ENCODE peak calls at places on chromosomes 13 and 19, in five cellular contexts. Q is GM23248, V is hepatocyte, W is endothelial cell of umbilical vein, S is MM.1S. A is an unnamed sample.

GRCh38 chr19:52592301-52592700 is 22.2 kb downstream of the ZNF701 start:
- DNase-seq in W (no peak), V (no peak), Q (peak), S (no peak), A (no peak)

GRCh38 chr13:29513002-29513980 is 82.2 kb downstream of the SLC7A1 start:
- DNase-seq in S (no peak), Q (peak), V (no peak), W (peak), A (no peak)

GRCh38 chr13:20161951-20162300 is 1.1 kb upstream of the GJA3 start:
- DNase-seq in Q (no peak), S (no peak), V (no peak), W (no peak), A (no peak)

GRCh38 chr13:78137404-78138142 is 218.9 kb upstream of the EDNRB start:
- DNase-seq in V (peak), W (peak), Q (peak), S (peak), A (peak)

GRCh38 chr19:46975918-46976782 is 43.5 kb upstream of the NPAS1 start:
- DNase-seq in S (no peak), Q (peak), V (peak), W (peak), A (peak)

GRCh38 chr19:18603255-18603957 is 3.2 kb downstream of the CRLF1 start:
- DNase-seq in W (no peak), S (no peak), Q (peak), V (no peak), A (peak)

GRCh38 chr19:16581145-16581970 is 9.1 kb upstream of the SLC35E1 start:
- DNase-seq in V (no peak), Q (peak), S (no peak), W (no peak), A (no peak)

GRCh38 chr13:48542581-48543341 is 9.9 kb upstream of the RCBTB2 start:
- DNase-seq in V (peak), S (no peak), W (peak), Q (peak), A (peak)

GRCh38 chr13:90293793-90294361 is 1053.6 kb upstream of the MIR17HG start:
- DNase-seq in W (no peak), Q (peak), S (no peak), V (no peak), A (no peak)

GRCh38 chr19:53908106-53908932 is 759 bp upstream of the CACNG7 start:
- DNase-seq in Q (peak), S (no peak), W (peak), V (peak), A (peak)

GRCh38 chr19:18364826-18365528 is 21.0 kb upstream of the GDF15 start:
- DNase-seq in W (peak), S (no peak), Q (peak), V (peak), A (peak)

GRCh38 chr13:92775631-92776030 is 451.0 kb upstream of the GPC6 start:
- DNase-seq in Q (no peak), V (no peak), S (no peak), W (no peak), A (no peak)

GRCh38 chr13:33388254-33388998 is 102.9 kb upstream of the STARD13 start:
- DNase-seq in S (no peak), Q (peak), W (no peak), V (peak), A (no peak)

GRCh38 chr13:49641810-49642291 is 13.5 kb downstream of the ARL11 start:
- DNase-seq in S (no peak), V (peak), W (no peak), Q (peak), A (no peak)

GRCh38 chr19:13506550-13506878 is 235 bp upstream of the CACNA1A start:
- DNase-seq in W (no peak), V (no peak), Q (peak), S (no peak), A (peak)

GRCh38 chr19:13503570-13504235 is 2.6 kb downstream of the CACNA1A start:
- DNase-seq in S (no peak), V (no peak), Q (no peak), W (no peak), A (no peak)

GRCh38 chr19:13505164-13505695 is 1.0 kb downstream of the CACNA1A start:
- DNase-seq in W (no peak), S (no peak), V (no peak), Q (no peak), A (no peak)

GRCh38 chr19:13507053-13507611 is 853 bp upstream of the CACNA1A start:
- DNase-seq in S (no peak), V (no peak), Q (peak), W (no peak), A (peak)

DNA sequence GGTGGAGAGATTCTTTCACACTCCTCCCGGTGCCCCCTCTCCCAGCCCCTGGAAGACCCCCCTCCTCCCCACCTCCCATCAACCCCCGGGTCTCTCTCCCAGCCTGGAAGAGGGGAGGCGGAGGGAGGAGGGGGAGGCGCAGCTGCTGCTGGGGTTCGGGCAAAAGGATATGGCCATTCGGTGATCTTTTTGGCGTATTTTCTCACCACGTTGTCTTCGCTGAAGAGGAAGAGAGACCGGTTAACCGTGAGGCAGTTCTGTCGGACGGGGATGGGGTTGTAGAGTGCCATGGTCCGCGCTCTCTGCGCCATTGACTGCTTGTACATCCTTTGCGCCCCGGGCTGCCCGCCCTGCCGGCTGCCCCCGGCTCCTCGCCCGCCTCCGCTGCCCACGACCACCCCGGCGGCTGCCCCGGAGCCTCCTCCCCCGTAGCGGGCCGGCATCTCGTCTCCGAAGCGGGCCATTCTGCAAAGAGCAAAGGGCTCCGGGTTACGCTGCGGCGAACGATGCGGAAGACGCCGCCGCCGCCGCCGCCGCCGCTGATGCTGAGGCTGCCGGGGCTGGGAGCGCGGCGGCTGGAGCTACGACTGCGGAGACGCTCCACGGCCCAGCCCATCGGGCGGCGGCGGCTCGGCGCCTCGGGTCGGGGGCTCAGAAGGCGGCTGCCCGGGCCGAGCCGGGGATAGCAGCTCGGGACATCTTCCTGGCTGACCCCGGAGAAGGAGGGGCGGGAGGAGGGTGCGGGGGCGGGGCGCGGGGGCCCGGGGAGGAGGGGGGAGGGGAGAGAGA is at the start of gene CACNA1A:
- DNase-seq in V (peak), Q (peak), S (no peak), W (no peak), A (peak)
- TF ChIP-seq EZH2 in V (peak), Q (no peak), S (no peak), W (peak), A (no peak)

DNA sequence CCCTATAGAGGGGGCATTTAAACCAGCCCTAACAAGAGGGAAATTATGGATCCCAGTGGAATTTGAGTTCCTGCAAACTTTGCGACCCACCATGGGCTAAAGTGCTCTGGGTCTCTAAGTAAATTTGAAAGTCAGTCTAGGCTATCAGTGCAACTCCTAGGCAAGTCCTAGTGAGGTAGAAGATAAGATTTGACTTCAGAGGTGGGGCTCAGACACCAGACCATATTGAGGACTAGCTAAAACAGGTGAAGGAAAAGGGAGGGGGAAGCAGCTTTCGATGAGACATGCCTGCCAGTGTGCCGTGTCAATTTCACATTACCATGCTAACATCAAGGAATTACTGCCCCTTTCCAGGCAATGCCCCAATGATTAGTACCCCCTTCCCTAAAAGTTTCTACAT is 38.4 kb downstream of the CD320 start:
- DNase-seq in Q (no peak), S (no peak), V (no peak), W (no peak), A (no peak)
- H3K4me3 ChIP-seq in Q (no peak), S (peak), V (no peak), W (no peak), A (no peak)

GRCh38 chr19:7872306-7873204 is 1.6 kb downstream of the PRR36 start:
- DNase-seq in V (peak), W (no peak), S (no peak), Q (no peak), A (no peak)
- TF ChIP-seq EZH2 in V (no peak), W (no peak), S (no peak), Q (no peak), A (no peak)

DNA sequence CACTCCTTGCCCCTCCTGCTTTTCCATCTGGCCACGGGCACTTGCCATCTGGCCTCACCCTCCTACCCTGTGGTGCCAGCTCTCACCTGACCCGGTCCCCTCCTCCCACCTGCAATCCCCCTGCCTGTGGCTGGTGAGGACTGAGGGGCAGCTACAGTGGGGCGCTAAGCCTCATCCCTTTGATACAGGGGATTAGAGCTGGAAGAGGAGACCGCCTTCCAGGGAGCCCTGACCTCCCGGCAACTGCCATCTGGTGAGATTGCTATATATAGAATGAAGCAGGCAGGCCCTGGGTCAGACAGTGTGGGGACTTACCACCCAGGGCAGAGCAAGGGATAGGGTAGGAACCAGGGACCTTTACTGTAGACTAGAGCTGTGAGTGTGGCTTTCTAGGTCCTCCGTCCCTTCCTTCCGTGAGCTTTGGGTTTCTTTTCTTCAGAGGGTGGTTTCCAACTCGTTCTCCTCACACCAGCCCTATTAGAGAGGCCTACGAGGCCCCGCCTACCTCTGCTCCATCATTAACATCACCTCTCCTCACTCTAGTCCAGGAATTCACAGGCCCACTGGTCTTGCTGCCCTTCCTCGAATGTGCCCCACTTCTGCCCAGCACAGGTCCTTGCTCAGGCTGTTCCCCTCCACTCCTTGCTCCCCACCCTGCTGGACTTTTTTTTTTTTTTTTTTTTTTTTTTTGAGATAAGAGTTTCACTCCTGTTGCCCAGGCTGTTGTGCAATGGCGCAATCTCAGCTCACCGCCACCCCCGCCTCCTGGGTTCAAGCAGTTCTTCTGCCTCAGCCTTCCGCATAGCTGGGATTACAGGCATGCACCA is 7.7 kb downstream of the KASH5 start:
- DNase-seq in V (no peak), S (no peak), Q (no peak), W (no peak), A (no peak)
- H3K4me3 ChIP-seq in V (no peak), S (no peak), Q (no peak), W (no peak), A (no peak)

DNA sequence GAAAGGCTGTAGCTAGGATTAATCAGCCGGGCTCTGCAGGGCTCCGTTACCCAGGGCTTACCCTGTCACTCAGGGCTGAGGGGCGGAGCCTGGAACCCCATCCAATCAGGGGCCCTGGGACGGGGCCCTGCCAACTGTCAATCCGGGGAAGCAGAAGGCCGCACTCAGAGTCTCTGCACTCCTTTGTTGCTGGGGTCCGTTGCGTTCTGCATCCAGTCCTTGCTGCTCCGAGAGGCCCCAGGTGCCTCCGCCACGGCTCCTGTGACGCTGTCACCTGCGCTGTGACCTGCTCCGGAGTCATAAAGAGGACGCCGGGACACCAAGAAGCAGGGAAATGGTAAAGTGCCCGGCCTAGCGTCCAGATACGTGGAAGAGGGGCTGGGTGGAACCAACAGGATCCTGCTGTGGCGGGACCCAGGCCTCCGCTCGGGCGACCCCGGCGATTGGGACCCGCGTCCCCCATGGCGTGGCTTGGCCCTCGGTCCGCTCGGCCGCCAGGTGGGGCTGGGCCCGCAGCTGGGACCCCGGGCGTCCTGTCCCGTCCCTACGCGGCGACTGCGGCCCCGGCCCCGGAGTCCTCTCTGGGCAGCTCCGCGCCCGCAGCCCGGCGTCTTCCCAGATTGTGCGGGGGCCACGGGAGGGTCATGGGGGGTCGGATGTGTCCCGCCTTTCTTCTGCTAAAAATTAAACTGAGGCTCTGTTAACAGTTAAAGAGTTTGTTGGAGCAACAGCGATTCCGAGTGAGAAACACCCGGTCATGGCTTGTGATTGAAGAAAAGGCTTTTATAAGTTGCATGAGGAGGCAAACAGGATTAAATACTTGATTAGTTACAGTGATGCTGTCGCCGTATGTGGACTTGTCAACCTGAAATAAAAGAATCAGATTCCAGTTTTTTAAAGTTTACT is at the start of gene ZNF491:
- DNase-seq in Q (peak), S (peak), W (peak), V (peak), A (peak)
- TF ChIP-seq EZH2 in Q (no peak), S (no peak), W (peak), V (no peak), A (no peak)